ENCODE peak calls at places on chromosome 9, in five cellular contexts. N is fibroblast of pulmonary artery, D is cardiac muscle cell, Y is adrenal gland, E is HFFc6. L is an unnamed sample.

GRCh38 chr9:64773491-64773931 is 511.5 kb downstream of the FOXD4L5 start:
- DNase-seq in E (no peak), D (peak), Y (no peak), N (no peak), L (peak)

GRCh38 chr9:113692264-113692663 is 183.8 kb upstream of the ZNF618 start:
- DNase-seq in E (no peak), N (no peak), D (no peak), Y (no peak), L (no peak)

GRCh38 chr9:4666042-4666699 is at the start of gene SPATA6L:
- DNase-seq in Y (peak), N (peak), D (peak), E (peak), L (no peak)

GRCh38 chr9:4062966-4063365 is 236.9 kb downstream of the GLIS3 start:
- DNase-seq in D (peak), E (no peak), N (peak), Y (no peak), L (no peak)

GRCh38 chr9:92524881-92525280 is 10.9 kb downstream of the ECM2 start:
- DNase-seq in N (no peak), Y (no peak), D (no peak), E (no peak), L (no peak)

GRCh38 chr9:19456996-19457693 is 48.3 kb downstream of the ACER2 start:
- DNase-seq in D (peak), Y (peak), N (peak), E (peak), L (peak)

GRCh38 chr9:115715656-115716055 is 437.9 kb upstream of the PAPPA start:
- DNase-seq in E (no peak), D (no peak), N (peak), Y (no peak), L (no peak)

GRCh38 chr9:14326264-14326826 is 12.4 kb upstream of the NFIB start:
- DNase-seq in E (peak), D (peak), N (peak), Y (no peak), L (no peak)

GRCh38 chr9:77455312-77455927 is 192.7 kb downstream of the GNA14 start:
- DNase-seq in D (peak), N (peak), E (peak), Y (no peak), L (no peak)

GRCh38 chr9:110291921-110292575 is 35.7 kb upstream of the TXN start:
- DNase-seq in Y (no peak), N (no peak), D (no peak), E (no peak), L (no peak)

GRCh38 chr9:99172129-99173091 is 49.3 kb downstream of the ALG2 start:
- DNase-seq in Y (no peak), E (no peak), D (no peak), N (no peak), L (no peak)

GRCh38 chr9:85516976-85517637 is 224.6 kb downstream of the AGTPBP1 start:
- DNase-seq in Y (no peak), N (no peak), E (no peak), D (no peak), L (no peak)

GRCh38 chr9:16645970-16646369 is 224.5 kb downstream of the BNC2 start:
- DNase-seq in Y (no peak), N (peak), E (no peak), D (peak), L (no peak)

GRCh38 chr9:105118646-105119045 is 125.8 kb upstream of the SLC44A1 start:
- DNase-seq in E (no peak), D (no peak), N (no peak), Y (no peak), L (no peak)

GRCh38 chr9:128823903-128824406 is 5.6 kb downstream of the SPOUT1 start:
- DNase-seq in N (no peak), Y (no peak), D (no peak), E (no peak), L (no peak)

GRCh38 chr9:36566813-36567217 is 5.9 kb upstream of the MELK start:
- DNase-seq in D (peak), E (no peak), N (peak), Y (peak), L (no peak)

GRCh38 chr9:126536836-126537465 is 76.8 kb upstream of the LMX1B start:
- DNase-seq in Y (no peak), N (no peak), D (no peak), E (no peak), L (no peak)

GRCh38 chr9:95067888-95068287 is 249.6 kb downstream of the FANCC start:
- DNase-seq in D (no peak), E (no peak), N (no peak), Y (no peak), L (no peak)

GRCh38 chr9:2691626-2692025 is 25.7 kb upstream of the KCNV2 start:
- DNase-seq in E (no peak), Y (no peak), N (peak), D (peak), L (no peak)

GRCh38 chr9:134382733-134383132 is 56.5 kb downstream of the RXRA start:
- DNase-seq in E (no peak), D (no peak), N (no peak), Y (no peak), L (no peak)

GRCh38 chr9:134381262-134381661 is 55.0 kb downstream of the RXRA start:
- DNase-seq in E (no peak), N (no peak), Y (no peak), D (no peak), L (no peak)

GRCh38 chr9:134383148-134383547 is 56.9 kb downstream of the RXRA start:
- DNase-seq in E (no peak), N (no peak), Y (no peak), D (no peak), L (no peak)

GRCh38 chr9:134379774-134380431 is 53.6 kb downstream of the RXRA start:
- DNase-seq in N (no peak), E (no peak), D (no peak), Y (peak), L (peak)

GRCh38 chr9:134381671-134382505 is 55.6 kb downstream of the RXRA start:
- DNase-seq in Y (peak), E (no peak), D (peak), N (no peak), L (no peak)
- TF ChIP-seq CTCF in Y (peak), E (peak), D (no peak), N (peak), L (no peak)

GRCh38 chr9:123434619-123435240 is 78.7 kb downstream of the CRB2 start:
- DNase-seq in Y (no peak), N (no peak), E (no peak), D (no peak), L (no peak)
- TF ChIP-seq CTCF in Y (no peak), N (no peak), E (no peak), D (no peak), L (no peak)

GRCh38 chr9:93908591-93909241 is 46.4 kb downstream of the BARX1 start:
- DNase-seq in Y (no peak), N (no peak), D (no peak), E (no peak), L (no peak)
- TF ChIP-seq CTCF in Y (no peak), N (no peak), D (no peak), E (no peak), L (no peak)

DNA sequence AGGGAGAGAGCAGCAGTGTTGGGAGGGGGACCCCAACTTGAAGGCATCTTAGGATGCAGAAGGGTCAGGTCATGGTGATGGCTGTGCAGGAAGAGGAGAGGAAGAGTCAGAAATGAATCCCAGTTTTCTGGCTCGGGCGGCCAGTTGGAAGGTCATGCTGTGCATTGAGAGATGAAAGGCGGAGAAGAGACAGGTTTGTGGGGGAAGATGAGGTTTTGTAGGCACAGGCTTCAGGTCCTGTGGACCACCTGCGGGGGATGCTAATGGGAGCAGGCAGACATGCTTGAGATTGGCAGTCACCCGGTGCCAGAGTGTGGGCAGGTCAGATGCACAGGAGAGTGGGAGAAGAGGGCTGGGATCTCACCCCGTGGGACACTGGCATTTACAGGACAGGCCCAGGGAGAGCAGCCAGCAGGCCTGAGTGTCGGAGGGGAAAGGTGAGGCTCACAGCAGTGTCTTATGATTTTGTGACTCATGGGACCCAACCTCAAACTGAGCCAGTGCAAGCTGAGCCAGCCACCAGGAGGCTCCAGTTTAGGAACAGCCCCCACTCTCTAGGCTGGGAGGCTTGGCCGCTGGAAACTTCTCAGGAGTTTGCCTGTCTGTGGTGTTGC is 17.5 kb downstream of the STXBP1 start:
- DNase-seq in E (no peak), D (no peak), Y (no peak), N (no peak), L (no peak)
- TF ChIP-seq CTCF in E (peak), D (peak), Y (peak), N (no peak), L (no peak)

GRCh38 chr9:131273146-131273545 is 3.2 kb downstream of the FAM78A start:
- DNase-seq in N (no peak), E (no peak), Y (no peak), D (no peak), L (no peak)
- TF ChIP-seq CTCF in N (no peak), E (no peak), Y (no peak), D (no peak), L (no peak)

GRCh38 chr9:90455316-90455715 is 187.3 kb downstream of the DIRAS2 start:
- DNase-seq in N (no peak), D (no peak), E (no peak), Y (no peak), L (no peak)

GRCh38 chr9:90457386-90458080 is 185.1 kb downstream of the DIRAS2 start:
- DNase-seq in Y (no peak), N (no peak), D (no peak), E (no peak), L (no peak)

GRCh38 chr9:90459321-90459720 is 183.3 kb downstream of the DIRAS2 start:
- DNase-seq in Y (no peak), N (no peak), E (no peak), D (no peak), L (no peak)

GRCh38 chr9:90460220-90460619 is 182.4 kb downstream of the DIRAS2 start:
- DNase-seq in N (no peak), Y (no peak), D (no peak), E (no peak), L (no peak)

DNA sequence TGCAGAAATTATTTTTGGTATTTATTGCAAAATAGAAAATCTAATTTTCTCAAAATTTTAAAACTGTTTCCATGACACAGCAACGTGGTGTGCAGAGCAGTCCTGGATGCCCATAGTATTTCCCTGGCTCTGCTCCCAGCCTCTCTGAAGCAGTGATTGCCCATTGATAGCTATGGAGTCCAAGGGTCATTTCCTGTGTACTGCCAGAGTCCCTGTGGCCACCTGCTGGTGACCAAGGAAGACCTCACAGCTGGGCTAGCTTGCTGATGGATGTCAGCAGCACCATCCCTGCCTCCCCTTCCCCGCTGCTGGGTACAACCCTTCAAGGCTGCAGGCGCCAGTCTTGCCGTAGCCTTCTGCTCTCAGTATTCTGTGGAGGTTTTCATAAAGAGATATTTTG is 184.1 kb downstream of the DIRAS2 start:
- DNase-seq in Y (no peak), N (no peak), E (no peak), D (no peak), L (no peak)
- TF ChIP-seq CTCF in Y (no peak), N (no peak), E (no peak), D (no peak), L (peak)

L was measured in osteocyte.